ENCODE peak calls at places on chromosomes 5 and 9, in six cellular contexts. Y, T, C, B, V and W are unnamed samples.

GRCh38 chr9:131069699-131070098 is 26.6 kb upstream of the AIF1L start:
- DNase-seq in Y (no peak), T (no peak), C (no peak), B (no peak), V (no peak), W (no peak)

GRCh38 chr9:4936823-4937222 is 48.2 kb upstream of the JAK2 start:
- DNase-seq in Y (no peak), T (peak), C (no peak), B (no peak), V (no peak), W (no peak)

GRCh38 chr5:16819522-16820167 is 116.4 kb downstream of the MYO10 start:
- DNase-seq in Y (no peak), T (no peak), C (no peak), B (no peak), V (no peak), W (peak)

GRCh38 chr5:164868761-164869160 is 1363.3 kb downstream of the MAT2B start:
- DNase-seq in Y (no peak), T (no peak), C (no peak), B (no peak), V (no peak), W (no peak)

GRCh38 chr5:53038196-53038847 is 49.2 kb downstream of the ITGA2 start:
- DNase-seq in Y (no peak), T (no peak), C (no peak), B (peak), V (peak), W (peak)

GRCh38 chr5:140648132-140648432 is 453 bp downstream of the IK start:
- DNase-seq in Y (no peak), T (no peak), C (no peak), B (no peak), V (no peak), W (no peak)

GRCh38 chr9:116546711-116547581 is 140.2 kb upstream of the TRIM32 start:
- DNase-seq in Y (no peak), T (no peak), C (peak), B (no peak), V (no peak), W (no peak)

GRCh38 chr5:139012170-139012569 is 137.0 kb upstream of the LRRTM2 start:
- DNase-seq in Y (peak), T (no peak), C (no peak), B (no peak), V (no peak), W (no peak)

GRCh38 chr5:132788990-132789886 is 12.2 kb upstream of the SEPTIN8 start:
- DNase-seq in Y (no peak), T (no peak), C (no peak), B (no peak), V (no peak), W (no peak)

GRCh38 chr9:33318225-33318624 is 27.9 kb downstream of the NFX1 start:
- DNase-seq in Y (no peak), T (no peak), C (no peak), B (no peak), V (no peak), W (no peak)

GRCh38 chr5:7805379-7805778 is 45.6 kb downstream of the CFAP90 start:
- DNase-seq in Y (peak), T (no peak), C (no peak), B (no peak), V (peak), W (no peak)

GRCh38 chr9:86713456-86713855 is 233.8 kb downstream of the GAS1 start:
- DNase-seq in Y (no peak), T (no peak), C (no peak), B (no peak), V (peak), W (no peak)

GRCh38 chr5:114822885-114823284 is 346.8 kb downstream of the TRIM36 start:
- DNase-seq in Y (no peak), T (no peak), C (no peak), B (no peak), V (no peak), W (no peak)

GRCh38 chr5:167949435-167949834 is 342.0 kb upstream of the WWC1 start:
- DNase-seq in Y (peak), T (no peak), C (no peak), B (no peak), V (no peak), W (no peak)

GRCh38 chr5:167947312-167947711 is 344.1 kb upstream of the WWC1 start:
- DNase-seq in Y (no peak), T (no peak), C (no peak), B (no peak), V (no peak), W (no peak)

GRCh38 chr5:167943353-167943752 is 348.1 kb upstream of the WWC1 start:
- DNase-seq in Y (no peak), T (no peak), C (no peak), B (no peak), V (no peak), W (no peak)

GRCh38 chr5:167944121-167944858 is 347.2 kb upstream of the WWC1 start:
- DNase-seq in Y (no peak), T (no peak), C (no peak), B (peak), V (no peak), W (no peak)

GRCh38 chr5:167945542-167946384 is 345.7 kb upstream of the WWC1 start:
- DNase-seq in Y (peak), T (no peak), C (no peak), B (peak), V (no peak), W (peak)
- H3K27ac ChIP-seq in Y (peak), T (no peak), C (no peak), B (peak), V (no peak), W (peak)

GRCh38 chr9:37353791-37354190 is 68.7 kb upstream of the GRHPR start:
- DNase-seq in Y (no peak), T (no peak), C (no peak), B (no peak), V (no peak), W (no peak)
- H3K27ac ChIP-seq in Y (no peak), T (no peak), C (no peak), B (no peak), V (no peak), W (no peak)

GRCh38 chr9:129436751-129437625 is 183.9 kb downstream of the C9orf50 start:
- DNase-seq in Y (peak), T (peak), C (no peak), B (peak), V (peak), W (no peak)
- H3K27ac ChIP-seq in Y (no peak), T (no peak), C (peak), B (peak), V (no peak), W (no peak)

GRCh38 chr9:133454325-133454724 is 5.5 kb upstream of the CACFD1 start:
- DNase-seq in Y (no peak), T (no peak), C (no peak), B (no peak), V (no peak), W (no peak)
- H3K27ac ChIP-seq in Y (no peak), T (no peak), C (no peak), B (no peak), V (no peak), W (no peak)

DNA sequence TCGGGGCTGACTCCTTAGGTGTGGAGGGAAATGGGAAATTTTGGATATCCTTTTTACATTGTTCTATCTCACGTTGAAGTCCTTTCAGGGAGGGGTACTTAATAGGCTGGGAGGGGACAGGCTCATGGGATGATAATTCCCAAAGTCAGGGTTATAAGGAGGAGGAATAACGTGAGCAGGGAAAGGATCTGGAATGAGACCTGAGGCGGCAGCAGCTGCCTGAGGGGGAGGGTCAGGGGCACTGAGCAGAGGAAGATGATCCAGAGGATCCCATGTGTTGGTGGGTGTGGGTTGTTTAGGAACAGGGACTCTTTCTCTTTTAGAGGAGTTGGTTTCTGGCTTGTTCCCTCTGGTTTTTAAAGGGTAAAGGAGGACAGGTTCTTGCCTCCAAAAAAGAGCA is 18.7 kb downstream of the IFT74 start:
- DNase-seq in Y (peak), T (no peak), C (no peak), B (no peak), V (no peak), W (no peak)
- H3K27ac ChIP-seq in Y (no peak), T (no peak), C (no peak), B (no peak), V (no peak), W (no peak)

DNA sequence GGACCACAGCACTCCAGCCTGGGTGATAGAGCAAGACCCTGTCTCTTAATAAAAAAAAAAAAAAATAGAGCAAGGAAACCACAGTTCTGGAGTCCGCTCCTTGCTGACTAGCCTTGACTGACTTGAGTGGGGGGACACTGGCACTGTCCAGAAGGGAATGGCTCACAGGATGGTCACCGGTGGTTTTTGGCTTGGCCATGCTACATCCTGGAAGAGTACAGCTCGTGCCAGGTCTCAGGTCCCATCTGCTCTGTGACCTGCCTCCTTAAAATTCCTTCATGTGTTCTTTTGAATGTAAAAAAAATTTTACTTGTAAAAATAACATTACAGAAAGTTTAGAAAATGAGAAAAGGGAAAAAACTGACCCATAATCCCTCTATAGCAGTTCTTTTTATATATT is 5.6 kb downstream of the NANS start:
- DNase-seq in Y (no peak), T (no peak), C (no peak), B (no peak), V (no peak), W (no peak)
- H3K27ac ChIP-seq in Y (no peak), T (no peak), C (no peak), B (no peak), V (no peak), W (no peak)